ENCODE peak calls at places on chromosomes 1 and 21, in four cellular contexts. U, C, M and B are unnamed samples. For H3K27me3, the result is how much of the 10 kb centered on the place peaks cover.

GRCh38 chr1:53550201-53550741 is 91.1 kb downstream of the DMRTB1 start:
- DNase-seq in M (no peak), U (no peak), C (peak), B (no peak)

GRCh38 chr1:7422561-7422960 is 348.5 kb upstream of the VAMP3 start:
- DNase-seq in M (no peak), C (no peak), U (no peak), B (no peak)

GRCh38 chr1:115652236-115652788 is 10.5 kb downstream of the VANGL1 start:
- DNase-seq in M (no peak), U (no peak), C (no peak), B (no peak)

GRCh38 chr1:62386351-62387121 is 50.3 kb upstream of the USP1 start:
- DNase-seq in U (no peak), M (no peak), C (no peak), B (no peak)

GRCh38 chr1:185016880-185017279 is 28.5 kb upstream of the RNF2 start:
- DNase-seq in M (no peak), U (peak), C (no peak), B (peak)

GRCh38 chr1:67281246-67281645 is 26.4 kb upstream of the IL12RB2 start:
- DNase-seq in U (no peak), C (no peak), M (no peak), B (no peak)

GRCh38 chr1:159214149-159214760 is 9.6 kb downstream of the ACKR1 start:
- DNase-seq in M (peak), U (peak), C (no peak), B (peak)

GRCh38 chr1:32266926-32267645 is 16.0 kb downstream of the LCK start:
- DNase-seq in U (no peak), M (no peak), C (no peak), B (peak)

GRCh38 chr1:223364685-223365382 is 858 bp upstream of the SUSD4 start:
- DNase-seq in C (no peak), M (no peak), U (no peak), B (peak)

GRCh38 chr1:17061486-17062271 is 7.8 kb upstream of the SDHB start:
- DNase-seq in U (no peak), M (no peak), C (no peak), B (peak)

GRCh38 chr1:212467843-212468482 is 35.2 kb downstream of the NENF start:
- DNase-seq in C (no peak), U (peak), M (no peak), B (no peak)

GRCh38 chr1:168335500-168335899 is 54.8 kb downstream of the TBX19 start:
- DNase-seq in M (no peak), U (peak), C (no peak), B (peak)

GRCh38 chr1:16231331-16232315 is 5.4 kb downstream of the CPLANE2 start:
- DNase-seq in U (no peak), C (peak), M (no peak), B (no peak)

GRCh38 chr1:230544758-230545157 is 97.5 kb upstream of the COG2 start:
- DNase-seq in C (no peak), M (no peak), U (no peak), B (no peak)

GRCh38 chr1:10152709-10153284 is 57.6 kb upstream of the KIF1B start:
- DNase-seq in C (no peak), M (peak), U (peak), B (peak)

GRCh38 chr1:66532798-66533783 is 862 bp upstream of the SGIP1 start:
- DNase-seq in C (peak), U (no peak), M (no peak), B (peak)

GRCh38 chr1:28248273-28249012 is 10.9 kb upstream of the SESN2 start:
- DNase-seq in M (peak), U (peak), C (peak), B (peak)

GRCh38 chr1:33286451-33287185 is 30.3 kb downstream of the ZNF362 start:
- DNase-seq in C (no peak), U (no peak), M (no peak), B (no peak)

GRCh38 chr1:200029624-200030074 is 2.1 kb downstream of the NR5A2 start:
- DNase-seq in C (no peak), U (peak), M (no peak), B (no peak)

GRCh38 chr21:38454161-38454560 is 44.1 kb downstream of the ERG start:
- DNase-seq in U (no peak), C (no peak), M (no peak), B (no peak)

GRCh38 chr1:178942285-178943218 is 71.7 kb upstream of the ANGPTL1 start:
- DNase-seq in U (no peak), M (no peak), C (no peak), B (no peak)

GRCh38 chr1:116255933-116256649 is 117.0 kb upstream of the ATP1A1 start:
- DNase-seq in M (no peak), U (no peak), C (no peak), B (no peak)

GRCh38 chr1:178362784-178363183 is 134.0 kb downstream of the CLEC20A start:
- DNase-seq in U (no peak), C (no peak), M (no peak), B (peak)

GRCh38 chr1:6178751-6179563 is 1.2 kb downstream of the CHD5 start:
- DNase-seq in M (no peak), C (no peak), U (no peak), B (no peak)

GRCh38 chr21:42468511-42469131 is 27.4 kb downstream of the RSPH1 start:
- DNase-seq in M (no peak), C (no peak), U (peak), B (no peak)

GRCh38 chr1:198655464-198656121 is 16.8 kb downstream of the PTPRC start:
- DNase-seq in M (no peak), C (no peak), U (no peak), B (no peak)

GRCh38 chr1:63122051-63122450 is 200.3 kb upstream of the FOXD3 start:
- DNase-seq in U (no peak), C (no peak), M (no peak), B (no peak)

GRCh38 chr1:101136739-101137138 is 100.1 kb upstream of the S1PR1 start:
- DNase-seq in U (peak), C (no peak), M (no peak), B (no peak)

GRCh38 chr1:220119043-220119512 is 25.1 kb downstream of the IARS2 start:
- DNase-seq in C (no peak), U (no peak), M (no peak), B (peak)

GRCh38 chr21:45530423-45531113 is 11.7 kb downstream of the SLC19A1 start:
- DNase-seq in C (peak), U (no peak), M (no peak), B (no peak)

GRCh38 chr1:104780470-104781078 is 1030.9 kb downstream of the AMY1C start:
- DNase-seq in M (no peak), C (no peak), U (peak), B (peak)

GRCh38 chr1:209927466-209927865 is 10.6 kb upstream of the SYT14 start:
- DNase-seq in M (no peak), C (no peak), U (peak), B (no peak)

GRCh38 chr21:31371715-31372114 is 27.7 kb upstream of the TIAM1 start:
- DNase-seq in M (no peak), U (no peak), C (no peak), B (no peak)

GRCh38 chr1:43711049-43711448 is 3.7 kb downstream of the ST3GAL3 start:
- DNase-seq in M (no peak), C (no peak), U (peak), B (peak)
- H3K4me3 ChIP-seq in M (no peak), C (no peak), U (no peak), B (no peak)

GRCh38 chr1:109631513-109632260 is 12.1 kb downstream of the AMPD2 start:
- DNase-seq in C (no peak), U (no peak), M (no peak), B (no peak)

GRCh38 chr1:109629372-109630030 is 9.9 kb downstream of the AMPD2 start:
- DNase-seq in M (no peak), U (no peak), C (no peak), B (no peak)

GRCh38 chr1:109628540-109629321 is 9.1 kb downstream of the AMPD2 start:
- DNase-seq in U (peak), C (no peak), M (no peak), B (peak)

GRCh38 chr1:109630881-109631512 is 11.4 kb downstream of the AMPD2 start:
- DNase-seq in C (no peak), M (no peak), U (no peak), B (no peak)

GRCh38 chr1:109630081-109630880 is 10.6 kb downstream of the AMPD2 start:
- DNase-seq in M (no peak), C (no peak), U (no peak), B (no peak)
- TF ChIP-seq CTCF in M (peak), C (peak), U (no peak), B (peak)

GRCh38 chr1:112509005-112509659 is 367 bp downstream of the WNT2B start:
- DNase-seq in M (no peak), C (peak), U (no peak), B (no peak)

GRCh38 chr1:112509660-112510178 is 954 bp downstream of the WNT2B start:
- DNase-seq in C (no peak), M (no peak), U (no peak), B (no peak)

GRCh38 chr1:112513112-112513870 is 4.5 kb downstream of the WNT2B start:
- DNase-seq in M (no peak), C (no peak), U (no peak), B (peak)

GRCh38 chr1:112510340-112510739 is 1.6 kb downstream of the WNT2B start:
- DNase-seq in M (no peak), U (no peak), C (no peak), B (no peak)

DNA sequence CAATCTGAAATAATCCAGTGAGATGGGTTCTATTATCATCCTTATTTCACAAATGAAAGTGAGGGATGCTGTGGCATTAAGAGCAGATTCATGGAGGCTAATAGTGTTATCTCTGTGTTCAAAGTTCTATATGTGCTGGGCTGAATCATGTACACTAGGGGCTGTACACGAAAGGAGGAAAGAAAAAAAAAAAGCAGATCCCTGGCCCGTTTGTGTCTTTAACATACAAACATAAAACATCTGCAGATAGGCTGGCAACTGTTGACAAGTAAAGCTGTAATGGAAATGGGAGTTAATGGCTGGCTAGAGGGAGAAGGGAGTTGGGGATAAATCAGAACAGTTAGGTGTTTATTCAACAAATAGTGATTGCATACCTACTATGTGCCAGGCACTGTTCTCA is 3.1 kb downstream of the WNT2B start:
- DNase-seq in M (no peak), C (no peak), U (no peak), B (no peak)
- H3K27me3 ChIP-seq in M (under half), C (under half), U (under half), B (under half)

DNA sequence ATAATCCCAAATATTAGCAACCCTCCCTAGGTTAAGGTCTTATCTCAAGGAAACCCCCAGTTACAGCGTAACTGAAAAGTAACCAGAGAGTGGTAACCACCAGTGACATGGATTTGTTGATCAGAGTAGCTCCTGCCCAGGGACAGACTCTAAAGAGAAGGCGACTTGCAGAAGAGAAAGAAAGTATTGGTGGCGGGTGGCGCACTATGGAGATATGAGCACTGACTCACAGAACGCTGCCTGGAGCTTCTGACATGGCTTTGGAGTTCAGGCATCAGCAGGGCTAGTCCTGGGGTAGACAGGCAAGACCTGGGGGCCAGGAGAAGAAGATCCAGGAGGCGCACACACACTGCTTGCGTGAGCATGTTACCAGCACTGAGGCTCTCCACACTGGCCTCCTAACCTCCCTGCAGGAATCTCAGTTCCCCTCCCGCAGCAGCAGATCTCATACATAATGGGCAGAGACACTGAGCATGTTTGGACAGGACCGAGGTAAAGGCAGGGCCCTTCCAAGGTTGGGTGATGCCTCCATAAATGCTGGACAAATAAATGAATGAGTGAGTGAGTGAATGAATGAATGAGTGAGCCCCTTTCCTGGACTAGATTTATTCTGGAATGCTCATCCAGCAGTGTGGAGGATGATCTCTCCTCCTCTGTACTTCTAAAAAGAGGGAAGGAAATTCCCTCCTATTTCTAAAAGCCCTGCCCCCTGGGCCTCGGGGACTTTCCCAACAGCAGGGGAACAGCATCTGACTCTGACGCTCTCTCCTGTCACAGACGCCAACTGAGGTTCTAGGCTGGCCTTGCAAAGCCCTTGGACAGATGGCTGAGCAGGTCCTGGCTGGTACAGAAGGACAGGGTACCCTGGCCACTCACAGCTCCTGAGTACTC is 175.5 kb downstream of the CLIC6 start:
- DNase-seq in M (no peak), U (no peak), C (peak), B (peak)
- H3K4me3 ChIP-seq in M (no peak), U (no peak), C (no peak), B (no peak)

DNA sequence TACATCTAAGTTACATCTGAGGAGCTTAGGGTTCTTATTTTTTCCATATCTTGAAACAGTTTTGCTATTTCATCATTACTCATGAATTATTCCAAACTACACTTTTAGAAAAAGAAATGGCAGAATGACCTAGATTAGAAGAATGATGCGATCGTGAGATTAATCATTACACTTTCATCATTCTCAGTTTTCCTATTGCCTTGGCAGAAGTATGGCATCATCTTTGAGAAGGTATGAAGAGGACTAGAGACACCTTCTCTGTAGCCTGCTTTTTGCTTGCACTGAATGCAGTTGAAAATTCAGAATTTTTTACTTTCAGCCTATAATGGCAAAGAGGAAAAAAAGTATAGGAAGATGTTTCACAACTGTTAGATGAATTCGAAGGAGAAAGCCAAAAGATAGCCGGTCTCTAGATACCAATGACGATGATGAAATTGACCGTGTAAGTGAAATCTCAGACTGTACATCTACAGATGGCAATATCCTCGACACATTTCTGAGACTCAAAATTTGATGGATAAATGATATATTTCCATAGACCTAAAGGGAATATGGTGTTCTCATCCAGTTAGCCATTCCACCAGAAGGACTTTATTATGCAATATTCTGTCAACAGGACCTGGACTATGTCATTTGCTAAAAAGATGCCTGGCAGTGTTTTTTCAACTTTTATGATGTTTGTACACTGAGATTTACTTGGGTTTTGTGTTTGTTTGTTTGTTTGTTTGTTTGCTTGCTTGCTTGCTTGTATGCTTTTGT is 191.8 kb downstream of the TOMM20 start:
- DNase-seq in U (no peak), M (no peak), C (no peak), B (no peak)
- TF ChIP-seq CTCF in U (no peak), M (no peak), C (no peak), B (no peak)

DNA sequence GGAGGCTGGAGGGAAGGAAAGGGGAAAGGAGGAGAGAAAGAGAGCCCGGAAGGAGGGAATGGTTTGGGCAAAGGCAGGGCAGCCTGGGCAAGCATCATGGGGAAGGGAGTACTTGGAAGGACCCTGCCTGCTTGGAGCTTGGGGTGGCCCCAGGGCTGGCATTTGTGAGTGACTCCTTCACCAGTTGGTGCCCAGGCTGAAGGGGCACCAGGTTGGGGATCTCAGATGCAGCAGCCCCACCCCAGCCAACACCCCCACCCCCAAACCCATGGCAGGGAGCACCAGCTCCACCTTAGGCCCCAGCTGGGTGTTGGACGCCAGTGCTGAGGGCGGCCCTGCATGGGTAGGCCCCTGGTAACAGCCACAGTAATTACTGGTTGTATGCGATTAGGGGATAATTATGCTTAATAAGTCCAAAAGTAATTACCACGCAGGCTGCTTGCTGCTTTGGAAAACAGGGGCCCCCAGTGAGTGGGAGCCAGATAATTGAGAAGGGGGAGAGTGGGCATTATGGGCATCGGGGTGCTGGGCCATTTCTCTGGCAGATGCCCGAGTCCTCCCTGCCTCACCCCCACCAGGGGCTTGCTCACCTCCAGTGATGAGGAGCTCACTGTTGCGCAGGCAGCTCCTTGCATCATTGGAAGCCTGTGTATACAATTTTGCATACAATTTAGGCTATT is 78.3 kb downstream of the VWA5B1 start:
- DNase-seq in U (no peak), M (no peak), C (no peak), B (no peak)
- H3K27me3 ChIP-seq in U (under half), M (under half), C (half or more), B (under half)

GRCh38 chr1:153774036-153774435 is 1.2 kb upstream of the SLC27A3 start:
- DNase-seq in C (no peak), M (no peak), U (no peak), B (no peak)

GRCh38 chr1:153776971-153777370 is 1.8 kb downstream of the SLC27A3 start:
- DNase-seq in C (no peak), M (no peak), U (no peak), B (no peak)

GRCh38 chr1:153774780-153775431 is at the start of gene SLC27A3:
- DNase-seq in M (peak), U (peak), C (no peak), B (peak)

GRCh38 chr1:153776352-153776751 is 1.1 kb downstream of the SLC27A3 start:
- DNase-seq in U (no peak), C (peak), M (no peak), B (no peak)

DNA sequence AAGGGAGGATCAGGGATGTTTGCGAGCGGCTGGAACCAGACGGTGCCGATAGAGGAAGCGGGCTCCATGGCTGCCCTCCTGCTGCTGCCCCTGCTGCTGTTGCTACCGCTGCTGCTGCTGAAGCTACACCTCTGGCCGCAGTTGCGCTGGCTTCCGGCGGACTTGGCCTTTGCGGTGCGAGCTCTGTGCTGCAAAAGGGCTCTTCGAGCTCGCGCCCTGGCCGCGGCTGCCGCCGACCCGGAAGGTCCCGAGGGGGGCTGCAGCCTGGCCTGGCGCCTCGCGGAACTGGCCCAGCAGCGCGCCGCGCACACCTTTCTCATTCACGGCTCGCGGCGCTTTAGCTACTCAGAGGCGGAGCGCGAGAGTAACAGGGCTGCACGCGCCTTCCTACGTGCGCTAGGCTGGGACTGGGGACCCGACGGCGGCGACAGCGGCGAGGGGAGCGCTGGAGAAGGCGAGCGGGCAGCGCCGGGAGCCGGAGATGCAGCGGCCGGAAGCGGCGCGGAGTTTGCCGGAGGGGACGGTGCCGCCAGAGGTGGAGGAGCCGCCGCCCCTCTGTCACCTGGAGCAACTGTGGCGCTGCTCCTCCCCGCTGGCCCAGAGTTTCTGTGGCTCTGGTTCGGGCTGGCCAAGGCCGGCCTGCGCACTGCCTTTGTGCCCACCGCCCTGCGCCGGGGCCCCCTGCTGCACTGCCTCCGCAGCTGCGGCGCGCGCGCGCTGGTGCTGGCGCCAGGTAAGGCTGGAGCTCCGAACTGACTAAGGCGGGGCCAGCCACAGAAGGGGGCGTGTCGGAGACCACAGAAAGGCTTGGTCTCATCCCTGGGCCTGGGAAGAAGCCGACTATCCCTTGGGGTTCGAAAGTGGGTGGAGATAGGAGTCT is 465 bp downstream of the SLC27A3 start:
- DNase-seq in C (peak), M (peak), U (peak), B (peak)
- H3K4me3 ChIP-seq in C (peak), M (peak), U (peak), B (peak)